ENCODE peak calls at places on chromosomes 1 and 21, in seven cellular contexts. B is foreskin keratinocyte, N is WTC11, F is ovary, Z is neural crest cell, S is choroid plexus epithelial cell, H is MCF 10A. D is an unnamed sample.

GRCh38 chr1:159992161-159992560 is 38.1 kb upstream of the SLAMF9 start:
- DNase-seq in Z (no peak), N (no peak), F (no peak), H (no peak), S (no peak), B (no peak), D (no peak)

GRCh38 chr21:42590431-42591131 is 62.8 kb upstream of the PDE9A start:
- DNase-seq in N (no peak), H (no peak), F (no peak), S (no peak), Z (no peak), B (no peak), D (no peak)

GRCh38 chr1:234608720-234609527 is 1.1 kb downstream of the IRF2BP2 start:
- DNase-seq in S (peak; percentile 77), Z (no peak), F (peak; percentile 44), B (peak; percentile 28), N (peak; percentile 55), H (peak; percentile 69), D (no peak)

GRCh38 chr1:199868777-199869176 is 158.7 kb upstream of the NR5A2 start:
- DNase-seq in F (no peak), N (no peak), H (no peak), B (peak; percentile 61), S (no peak), Z (no peak), D (peak; percentile 54)

GRCh38 chr1:96309783-96310182 is 411.8 kb upstream of the PTBP2 start:
- DNase-seq in F (no peak), S (peak; percentile 84), B (peak; percentile 62), H (peak; percentile 86), N (no peak), Z (no peak), D (peak; percentile 47)

GRCh38 chr1:91011726-91012125 is 10.1 kb downstream of the ZNF644 start:
- DNase-seq in N (no peak), S (peak; percentile 62), F (no peak), H (peak; percentile 26), Z (no peak), B (no peak), D (no peak)

GRCh38 chr1:85578321-85579295 is 2.0 kb upstream of the CCN1 start:
- DNase-seq in H (peak; percentile 69), Z (no peak), F (no peak), N (no peak), S (peak; percentile 98), B (peak; percentile 75), D (no peak)

GRCh38 chr1:154441241-154441888 is 36.2 kb downstream of the IL6R start:
- DNase-seq in S (no peak), N (no peak), F (no peak), B (no peak), H (no peak), Z (no peak), D (no peak)

GRCh38 chr1:71307451-71307850 is 226.6 kb upstream of the ZRANB2 start:
- DNase-seq in H (peak; percentile 49), N (no peak), Z (no peak), B (no peak), S (peak; percentile 8), F (no peak), D (no peak)

GRCh38 chr1:175369696-175370095 is 177.1 kb upstream of the KIAA0040 start:
- DNase-seq in N (no peak), B (no peak), S (no peak), H (no peak), F (no peak), Z (no peak), D (no peak)

GRCh38 chr1:235984041-235984820 is 80.7 kb downstream of the NID1 start:
- DNase-seq in Z (no peak), F (no peak), H (peak; percentile 35), B (peak; percentile 73), N (no peak), S (peak; percentile 95), D (peak; percentile 30)

GRCh38 chr1:231347961-231348360 is 9.9 kb downstream of the SPRTN start:
- DNase-seq in B (no peak), F (no peak), Z (no peak), H (no peak), N (no peak), S (no peak), D (no peak)

GRCh38 chr1:158286966-158287365 is 2.8 kb upstream of the CD1C start:
- DNase-seq in F (no peak), B (no peak), S (no peak), N (no peak), H (no peak), Z (no peak), D (no peak)

GRCh38 chr1:109761227-109762038 is 2.3 kb downstream of the EPS8L3 start:
- DNase-seq in H (no peak), S (no peak), Z (no peak), B (no peak), N (no peak), F (peak; percentile 15), D (no peak)

GRCh38 chr1:58576727-58577675 is at the start of gene TACSTD2:
- DNase-seq in S (no peak), H (peak; percentile 87), Z (peak; percentile 18), N (peak; percentile 83), B (peak; percentile 92), F (no peak), D (peak; percentile 86)

GRCh38 chr1:61569212-61569621 is 155.7 kb downstream of the TM2D1 start:
- DNase-seq in S (no peak), H (no peak), F (no peak), B (no peak), Z (no peak), N (no peak), D (no peak)

GRCh38 chr1:205066221-205066818 is 17.9 kb downstream of the TMEM81 start:
- DNase-seq in H (peak; percentile 49), B (no peak), N (peak; percentile 41), S (peak; percentile 10), F (no peak), Z (no peak), D (no peak)

GRCh38 chr1:201626629-201627275 is 87.8 kb downstream of the NAV1 start:
- DNase-seq in H (no peak), F (no peak), S (no peak), Z (no peak), N (no peak), B (no peak), D (no peak)

GRCh38 chr1:201622824-201623223 is 83.9 kb downstream of the NAV1 start:
- DNase-seq in N (no peak), B (no peak), F (no peak), S (no peak), H (no peak), Z (no peak), D (no peak)

GRCh38 chr1:201625711-201626300 is 86.9 kb downstream of the NAV1 start:
- DNase-seq in S (no peak), F (no peak), N (no peak), B (no peak), Z (no peak), H (no peak), D (no peak)

GRCh38 chr1:201622353-201622752 is 83.4 kb downstream of the NAV1 start:
- DNase-seq in F (no peak), H (no peak), B (no peak), N (no peak), S (no peak), Z (no peak), D (no peak)

DNA sequence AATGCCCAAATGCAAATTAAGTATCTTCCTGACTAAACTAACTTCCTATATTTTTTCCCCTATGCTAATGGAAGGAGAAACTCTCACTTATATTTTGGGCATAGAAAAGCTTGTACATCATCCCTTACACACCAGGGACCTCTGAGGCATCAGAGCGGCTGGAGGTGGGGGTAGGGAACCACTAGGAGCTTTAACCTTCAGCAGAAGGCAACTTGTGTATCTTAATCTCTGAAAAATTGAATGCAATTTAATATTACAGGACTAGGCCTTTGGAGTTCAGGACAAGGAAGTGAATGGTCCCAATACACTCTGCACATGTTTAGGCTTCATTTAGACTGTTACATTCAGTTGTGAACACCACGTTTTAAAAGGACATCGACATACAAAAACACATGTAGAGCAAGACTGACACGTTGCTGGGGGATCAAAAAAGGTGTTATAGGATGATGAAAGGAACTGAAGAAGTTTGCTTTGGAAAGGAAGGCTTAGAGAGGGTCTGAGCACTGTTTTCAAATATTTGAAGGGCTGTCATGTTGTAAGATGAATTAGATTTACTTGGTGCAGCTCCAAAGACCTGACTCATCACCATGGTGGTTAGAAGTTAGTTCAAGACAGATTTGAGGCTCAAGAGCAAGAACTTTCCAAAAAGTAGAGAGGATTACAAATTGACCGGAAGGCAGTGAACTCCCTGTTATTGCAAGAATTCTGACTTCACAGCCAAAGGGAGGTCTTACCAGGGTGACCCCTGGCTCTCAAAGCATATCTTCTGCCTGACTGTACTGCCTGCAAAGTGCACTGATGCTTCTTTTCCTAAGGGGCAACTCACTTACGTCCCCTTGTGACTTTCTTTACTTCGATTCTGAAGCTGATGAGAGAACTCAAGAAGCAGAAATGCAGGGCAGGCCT is 86.1 kb downstream of the NAV1 start:
- DNase-seq in B (peak; percentile 18), Z (no peak), S (peak; percentile 98), F (no peak), H (peak; percentile 94), N (no peak), D (no peak)
- TF ChIP-seq CTCF in B (no peak), Z (no peak), S (peak; percentile 43), F (no peak), H (no peak), N (no peak), D (no peak)

DNA sequence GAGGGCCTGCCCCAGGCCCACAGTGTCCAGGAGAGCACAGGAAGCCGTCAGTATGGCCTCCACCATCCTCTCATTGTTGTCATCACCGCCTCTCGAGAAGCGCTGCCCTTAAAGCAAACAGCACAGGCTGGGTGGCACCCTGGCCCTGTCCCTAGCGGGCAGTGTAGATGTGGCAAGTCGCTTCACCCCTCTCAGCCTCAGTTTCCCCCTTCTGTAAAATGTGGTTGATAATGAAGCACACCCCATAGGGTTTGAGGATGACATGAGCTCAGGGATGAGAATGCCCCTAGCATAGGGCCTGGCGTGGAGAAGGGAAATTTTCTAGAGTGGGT is 13.4 kb downstream of the PLA2G2F start:
- DNase-seq in N (no peak), H (no peak), S (no peak), Z (no peak), B (no peak), F (no peak), D (no peak)
- TF ChIP-seq CTCF in N (no peak), H (no peak), S (no peak), Z (peak; percentile 26), B (no peak), F (no peak), D (peak; percentile 53)

GRCh38 chr1:14228677-14229076 is 369.8 kb upstream of the KAZN start:
- DNase-seq in S (no peak), Z (no peak), B (peak; percentile 3), N (no peak), H (no peak), F (no peak), D (no peak)
- TF ChIP-seq CTCF in S (no peak), Z (no peak), B (no peak), N (no peak), H (no peak), F (no peak), D (no peak)

GRCh38 chr1:228554107-228554506 is 66.9 kb downstream of the RNF187 start:
- DNase-seq in Z (no peak), H (no peak), S (no peak), F (no peak), N (no peak), B (no peak), D (no peak)

GRCh38 chr1:228555074-228555989 is 68.2 kb downstream of the RNF187 start:
- DNase-seq in B (no peak), H (no peak), S (peak; percentile 15), Z (no peak), N (peak; percentile 31), F (no peak), D (no peak)

GRCh38 chr1:228547464-228547792 is 60.2 kb downstream of the RNF187 start:
- DNase-seq in N (no peak), F (no peak), S (no peak), H (no peak), Z (no peak), B (no peak), D (no peak)

GRCh38 chr1:228548788-228549187 is 61.6 kb downstream of the RNF187 start:
- DNase-seq in F (no peak), Z (no peak), N (peak; percentile 51), B (no peak), S (no peak), H (no peak), D (no peak)

GRCh38 chr1:228552596-228553176 is 65.5 kb downstream of the RNF187 start:
- DNase-seq in H (no peak), B (no peak), F (no peak), N (no peak), S (no peak), Z (no peak), D (no peak)
- TF ChIP-seq CTCF in H (no peak), B (no peak), F (no peak), N (no peak), S (no peak), Z (no peak), D (no peak)